ENCODE peak calls at places on chromosomes 12 and 14, in nine cellular contexts. V, F, S, H, Z, G, O, P and U are unnamed samples.
A peak's percentile ranks its signal among the peaks of the same experiment; 100 is the strongest.

GRCh38 chr14:92960706-92961566 is 38.0 kb downstream of the CHGA start:
- DNase-seq in Z (no peak), V (peak; percentile 58), S (no peak), O (no peak), F (no peak), P (no peak), G (peak; percentile 87), H (no peak), U (no peak)

GRCh38 chr12:94545937-94546771 is 86.5 kb upstream of the CEP83 start:
- DNase-seq in S (peak; percentile 74), F (peak; percentile 11), O (peak; percentile 23), G (peak; percentile 84), P (peak; percentile 29), V (peak; percentile 64), H (peak; percentile 85), Z (peak; percentile 8), U (peak; percentile 41)

GRCh38 chr12:49703647-49704137 is 3.5 kb downstream of the FMNL3 start:
- DNase-seq in G (peak; percentile 94), P (no peak), H (no peak), O (no peak), Z (no peak), S (no peak), V (peak; percentile 64), F (no peak), U (no peak)

GRCh38 chr14:46433381-46433780 is 218.2 kb downstream of the RPL10L start:
- DNase-seq in V (no peak), P (no peak), Z (no peak), H (no peak), G (no peak), S (no peak), F (no peak), O (no peak), U (no peak)

GRCh38 chr14:71328183-71328582 is 420.9 kb downstream of the PCNX1 start:
- DNase-seq in P (no peak), V (no peak), G (no peak), O (no peak), S (no peak), F (no peak), H (no peak), Z (no peak), U (no peak)

GRCh38 chr12:54723653-54724256 is 75.6 kb upstream of the DCD start:
- DNase-seq in O (peak; percentile 23), S (no peak), P (peak; percentile 8), V (peak; percentile 11), G (peak; percentile 46), Z (no peak), F (no peak), H (peak; percentile 52), U (peak; percentile 3)

GRCh38 chr12:105444050-105444808 is 113.7 kb downstream of the C12orf75 start:
- DNase-seq in O (no peak), H (peak; percentile 61), S (no peak), P (no peak), Z (no peak), F (no peak), G (no peak), V (peak; percentile 47), U (no peak)

GRCh38 chr12:124006582-124007170 is 33.7 kb downstream of the ZNF664 start:
- DNase-seq in G (no peak), V (no peak), S (no peak), Z (no peak), H (no peak), O (no peak), F (no peak), P (no peak), U (no peak)

GRCh38 chr14:68703093-68703492 is 89.8 kb downstream of the ZFP36L1 start:
- DNase-seq in G (peak; percentile 90), O (no peak), V (peak; percentile 95), S (no peak), P (no peak), H (no peak), F (no peak), Z (no peak), U (no peak)

GRCh38 chr14:25887251-25887908 is 710.5 kb downstream of the NOVA1 start:
- DNase-seq in G (no peak), H (no peak), F (no peak), Z (no peak), O (no peak), V (no peak), S (no peak), P (no peak), U (no peak)

GRCh38 chr14:49768301-49769121 is 558 bp downstream of the KLHDC2 start:
- DNase-seq in H (peak; percentile 60), V (peak; percentile 34), P (peak; percentile 66), F (peak; percentile 43), G (peak; percentile 82), S (peak; percentile 8), O (peak; percentile 10), Z (no peak), U (peak; percentile 52)

GRCh38 chr12:123602651-123603195 is 824 bp downstream of the DDX55 start:
- DNase-seq in S (no peak), V (no peak), H (peak; percentile 26), F (no peak), P (no peak), Z (no peak), G (peak; percentile 19), O (no peak), U (no peak)

GRCh38 chr12:26010293-26010821 is 51.9 kb downstream of the RASSF8 start:
- DNase-seq in S (no peak), P (no peak), Z (no peak), V (peak; percentile 58), F (no peak), O (peak; percentile 3), H (no peak), G (peak; percentile 26), U (no peak)

GRCh38 chr12:738712-739111 is 13.7 kb upstream of the WNK1 start:
- DNase-seq in H (no peak), G (no peak), O (no peak), S (no peak), P (no peak), F (no peak), Z (no peak), V (no peak), U (no peak)

GRCh38 chr12:15855646-15856045 is 26.5 kb upstream of the STRAP start:
- DNase-seq in Z (no peak), G (peak; percentile 76), P (no peak), O (no peak), H (no peak), F (no peak), V (no peak), S (no peak), U (no peak)

GRCh38 chr14:90649096-90649495 is 167.1 kb downstream of the TTC7B start:
- DNase-seq in H (no peak), S (no peak), V (no peak), O (no peak), Z (peak; percentile 41), P (no peak), G (no peak), F (no peak), U (no peak)

GRCh38 chr14:34655959-34656358 is 26.0 kb upstream of the SNX6 start:
- DNase-seq in H (no peak), F (no peak), S (no peak), V (no peak), O (no peak), G (no peak), Z (no peak), P (no peak), U (no peak)

GRCh38 chr14:99860219-99860618 is 67.0 kb downstream of the EML1 start:
- DNase-seq in S (no peak), H (no peak), G (no peak), F (no peak), Z (no peak), P (no peak), O (no peak), V (no peak), U (no peak)

GRCh38 chr12:27515671-27516070 is 8.3 kb upstream of the PPFIBP1 start:
- DNase-seq in H (no peak), V (no peak), O (no peak), P (no peak), Z (no peak), F (no peak), S (no peak), G (no peak), U (no peak)

GRCh38 chr14:77426396-77426795 is 3.1 kb upstream of the NOXRED1 start:
- DNase-seq in O (no peak), G (no peak), V (no peak), F (no peak), H (no peak), Z (no peak), S (no peak), P (no peak), U (no peak)

GRCh38 chr14:98808494-98809407 is 463.2 kb downstream of the BCL11B start:
- DNase-seq in F (no peak), V (no peak), Z (no peak), P (peak; percentile 27), G (no peak), H (peak; percentile 80), O (no peak), S (no peak), U (peak; percentile 70)

GRCh38 chr12:58583541-58583940 is 336.8 kb downstream of the LRIG3 start:
- DNase-seq in Z (peak; percentile 29), P (no peak), V (peak; percentile 66), G (no peak), O (no peak), S (no peak), F (no peak), H (no peak), U (no peak)

GRCh38 chr14:38201137-38201828 is 6.4 kb upstream of the SSTR1 start:
- DNase-seq in V (no peak), Z (no peak), H (no peak), S (no peak), O (no peak), G (peak; percentile 64), P (no peak), F (no peak), U (no peak)

GRCh38 chr12:19574606-19575005 is 135.3 kb downstream of the AEBP2 start:
- DNase-seq in G (peak; percentile 12), S (no peak), F (no peak), O (no peak), P (no peak), H (no peak), V (no peak), Z (no peak), U (no peak)

GRCh38 chr14:61836184-61836583 is 74.0 kb downstream of the SNAPC1 start:
- DNase-seq in Z (no peak), V (no peak), O (no peak), F (no peak), P (no peak), H (no peak), G (no peak), S (no peak), U (no peak)

GRCh38 chr14:43418314-43418713 is 1088.8 kb downstream of the FSCB start:
- DNase-seq in F (no peak), G (no peak), O (no peak), Z (no peak), P (no peak), H (no peak), V (no peak), S (no peak), U (no peak)

GRCh38 chr12:132210223-132211055 is 66.2 kb downstream of the NOC4L start:
- DNase-seq in H (peak; percentile 91), S (no peak), P (no peak), F (no peak), V (no peak), Z (no peak), O (no peak), G (no peak), U (no peak)

GRCh38 chr12:16913832-16914490 is 308.0 kb upstream of the LMO3 start:
- DNase-seq in F (no peak), S (no peak), V (no peak), P (no peak), H (no peak), O (no peak), Z (no peak), G (peak; percentile 22), U (no peak)

GRCh38 chr12:130826151-130826801 is 12.8 kb downstream of the STX2 start:
- DNase-seq in H (peak; percentile 70), F (no peak), Z (no peak), O (no peak), G (peak; percentile 63), P (no peak), S (peak; percentile 58), V (peak; percentile 51), U (no peak)

GRCh38 chr14:103693514-103693913 is 21.7 kb downstream of the XRCC3 start:
- DNase-seq in S (peak; percentile 43), F (no peak), O (no peak), P (no peak), Z (no peak), H (peak; percentile 60), G (no peak), V (no peak), U (no peak)

GRCh38 chr12:129994634-129995033 is 90.8 kb upstream of the TMEM132D start:
- DNase-seq in V (no peak), F (no peak), S (no peak), P (no peak), H (no peak), G (no peak), O (no peak), Z (no peak), U (no peak)